ENCODE peak calls at places on chromosome 15, in eight cellular contexts. L is GM23338, C is neural progenitor cell, Q is GM23248, B is IMR-90, D is HepG2, Z is mesenchymal stem cell, S is mesendoderm. E is an unnamed sample. For H3K4me1 and H3K36me3, the result is how much of the 10 kb centered on the place peaks cover.

GRCh38 chr15:75606711-75607684 is 18.5 kb downstream of the SNUPN start:
- DNase-seq in D (no peak), Q (peak), L (no peak), Z (no peak), B (peak), C (no peak), S (no peak), E (no peak)

GRCh38 chr15:85929786-85930185 is 135.1 kb upstream of the KLHL25 start:
- DNase-seq in L (no peak), Z (no peak), C (no peak), S (no peak), D (no peak), B (no peak), Q (no peak), E (peak)

GRCh38 chr15:37106490-37107001 is 6.2 kb upstream of the MEIS2 start:
- DNase-seq in C (peak), B (peak), S (peak), D (no peak), L (peak), Q (no peak), Z (peak), E (peak)

GRCh38 chr15:25678498-25678865 is 184.6 kb downstream of the ATP10A start:
- DNase-seq in C (no peak), Z (no peak), D (no peak), B (no peak), Q (no peak), L (no peak), S (no peak), E (no peak)

GRCh38 chr15:43232289-43232874 is 11.6 kb upstream of the EPB42 start:
- DNase-seq in D (no peak), C (no peak), L (no peak), Q (peak), Z (peak), S (no peak), B (no peak), E (no peak)

GRCh38 chr15:71448688-71449114 is 333.4 kb downstream of the THSD4 start:
- DNase-seq in D (peak), S (peak), C (peak), Q (peak), B (peak), L (peak), Z (peak), E (peak)

GRCh38 chr15:81820236-81820635 is 225.6 kb downstream of the MEX3B start:
- DNase-seq in Z (peak), S (no peak), Q (no peak), B (peak), D (no peak), L (no peak), C (no peak), E (no peak)

GRCh38 chr15:71259866-71260265 is 144.6 kb downstream of the THSD4 start:
- DNase-seq in D (no peak), B (no peak), S (no peak), Z (no peak), L (no peak), Q (no peak), C (no peak), E (no peak)

GRCh38 chr15:53246404-53246803 is 456.3 kb upstream of the ONECUT1 start:
- DNase-seq in B (no peak), Z (no peak), D (no peak), Q (no peak), S (no peak), L (no peak), C (no peak), E (no peak)

GRCh38 chr15:75033809-75034208 is 10.4 kb downstream of the PPCDC start:
- DNase-seq in C (no peak), B (no peak), Z (no peak), L (peak), D (no peak), Q (no peak), S (peak), E (no peak)

GRCh38 chr15:100897873-100898490 is 18.4 kb downstream of the ALDH1A3 start:
- DNase-seq in D (no peak), S (no peak), B (no peak), C (no peak), Q (no peak), L (no peak), Z (no peak), E (no peak)

GRCh38 chr15:75302318-75302717 is 19.7 kb downstream of the GOLGA6D start:
- DNase-seq in L (no peak), B (no peak), Z (no peak), S (no peak), C (no peak), D (no peak), Q (no peak), E (no peak)

GRCh38 chr15:23588268-23588667 is 22.8 kb downstream of the MKRN3 start:
- DNase-seq in S (no peak), C (no peak), Z (no peak), Q (no peak), L (no peak), D (no peak), B (no peak), E (no peak)

GRCh38 chr15:57611938-57612337 is 20.2 kb downstream of the MYZAP start:
- DNase-seq in C (peak), Q (peak), S (peak), L (peak), B (no peak), D (peak), Z (no peak), E (peak)

GRCh38 chr15:56759450-56759845 is 26.1 kb upstream of the ZNF280D start:
- DNase-seq in L (no peak), S (no peak), Z (peak), C (no peak), D (no peak), B (peak), Q (peak), E (peak)

GRCh38 chr15:99729920-99730319 is 3.3 kb downstream of the LYSMD4 start:
- DNase-seq in Q (peak), L (peak), S (peak), B (peak), C (peak), Z (peak), D (no peak), E (peak)

GRCh38 chr15:31587583-31587982 is 260.9 kb downstream of the KLF13 start:
- DNase-seq in Q (no peak), Z (no peak), B (no peak), D (no peak), L (no peak), C (no peak), S (no peak), E (no peak)

GRCh38 chr15:100727291-100727851 is 125.0 kb downstream of the ASB7 start:
- DNase-seq in Z (no peak), D (no peak), S (no peak), B (no peak), C (no peak), L (peak), Q (no peak), E (no peak)

GRCh38 chr15:52006702-52007340 is 12.2 kb upstream of the MAPK6 start:
- DNase-seq in Z (no peak), C (no peak), S (no peak), D (no peak), B (no peak), L (no peak), Q (no peak), E (no peak)
- H3K4me2 ChIP-seq in Z (no peak), C (no peak), S (no peak), D (peak), B (peak), L (no peak), Q (no peak), E (no peak)

GRCh38 chr15:61769557-61769956 is 290.7 kb downstream of the VPS13C start:
- DNase-seq in B (no peak), Z (no peak), S (no peak), Q (no peak), L (no peak), D (no peak), C (no peak), E (no peak)

GRCh38 chr15:61762682-61763081 is 297.6 kb downstream of the VPS13C start:
- DNase-seq in C (no peak), S (no peak), B (no peak), L (no peak), D (no peak), Z (no peak), Q (no peak), E (no peak)

GRCh38 chr15:61764141-61764540 is 296.1 kb downstream of the VPS13C start:
- DNase-seq in D (no peak), L (no peak), B (no peak), S (no peak), Z (no peak), C (no peak), Q (no peak), E (no peak)

GRCh38 chr15:61768131-61768530 is 292.1 kb downstream of the VPS13C start:
- DNase-seq in Z (no peak), L (no peak), D (no peak), C (no peak), Q (no peak), S (no peak), B (no peak), E (no peak)

DNA sequence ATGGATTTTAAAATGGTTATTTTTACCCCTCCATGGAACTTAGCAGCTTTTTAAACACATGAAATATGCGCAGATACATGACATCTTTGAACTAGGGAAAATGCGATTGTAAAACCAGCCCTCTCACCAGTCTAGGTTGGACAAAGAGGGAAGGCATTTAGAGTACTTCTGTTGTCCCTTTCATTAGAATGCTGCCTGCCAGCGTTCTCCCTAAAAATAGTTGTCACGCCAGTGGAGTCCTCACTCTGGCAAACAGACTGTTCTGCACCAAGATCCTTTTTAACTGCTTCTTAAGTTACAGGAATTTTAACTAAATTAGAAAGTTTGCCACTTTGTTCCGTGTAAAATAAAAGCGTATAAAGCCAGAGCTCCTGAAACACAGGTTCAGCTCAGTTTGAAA is 295.3 kb downstream of the VPS13C start:
- DNase-seq in Z (no peak), B (no peak), S (no peak), L (peak), Q (no peak), C (no peak), D (no peak), E (no peak)
- H3K4me1 ChIP-seq in Z (under half), B (under half), S (under half), L (under half), Q (under half), C (under half), D (under half), E (under half)

DNA sequence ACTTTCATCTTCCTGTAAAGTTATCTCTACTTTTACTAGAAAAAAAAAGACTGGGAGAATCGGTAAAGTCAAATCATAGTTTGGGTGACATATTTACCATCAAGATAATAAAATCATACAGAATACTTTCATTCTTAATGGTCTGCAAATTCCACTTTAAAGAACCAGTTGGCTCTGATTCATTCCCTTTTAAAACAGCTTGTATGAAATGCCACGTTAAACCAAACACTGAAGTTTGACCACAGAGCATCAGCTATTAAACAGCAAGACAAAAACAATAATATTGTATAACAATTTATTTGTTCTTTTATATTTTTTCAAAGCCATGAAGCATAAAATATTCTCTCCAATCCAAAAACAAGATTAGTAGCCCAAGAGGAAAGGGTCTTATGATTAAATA is 100.7 kb downstream of the FBN1 start:
- DNase-seq in S (no peak), C (no peak), L (no peak), Q (peak), Z (peak), D (no peak), B (peak), E (no peak)
- H3K36me3 ChIP-seq in S (under half), C (under half), L (under half), Q (under half), Z (under half), D (under half), B (under half), E (under half)

DNA sequence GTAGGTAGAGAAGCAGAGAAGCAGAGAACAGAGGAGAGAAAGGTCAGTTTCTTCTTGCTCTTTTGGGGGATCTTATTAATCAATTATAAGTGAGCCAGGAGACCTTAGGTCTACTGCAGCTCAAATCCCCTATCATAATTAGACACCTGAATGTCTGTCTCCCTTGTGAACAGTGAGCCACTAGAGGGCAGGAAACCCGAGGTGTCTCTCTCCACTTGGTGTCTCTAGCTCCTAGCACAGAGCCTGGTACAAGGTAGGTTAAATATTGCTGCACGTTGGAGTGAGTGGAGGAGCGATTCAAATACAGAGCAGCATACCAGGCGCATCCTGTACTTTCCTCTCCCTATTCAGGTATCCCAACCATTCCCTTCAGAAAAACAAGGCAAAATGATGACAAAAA is 2.0 kb upstream of the ST8SIA2 start:
- DNase-seq in B (peak), S (peak), Q (peak), C (peak), D (peak), L (peak), Z (peak), E (peak)
- H3K4me2 ChIP-seq in B (no peak), S (no peak), Q (no peak), C (peak), D (no peak), L (peak), Z (no peak), E (no peak)

GRCh38 chr15:47300035-47300434 is 417.3 kb upstream of the SEMA6D start:
- DNase-seq in Q (no peak), Z (no peak), S (no peak), C (peak), L (no peak), D (no peak), B (no peak), E (no peak)

GRCh38 chr15:47300596-47300995 is 416.7 kb upstream of the SEMA6D start:
- DNase-seq in C (no peak), Q (no peak), S (no peak), B (no peak), D (no peak), Z (no peak), L (no peak), E (no peak)

GRCh38 chr15:47296911-47297310 is 420.4 kb upstream of the SEMA6D start:
- DNase-seq in L (no peak), Z (no peak), C (no peak), S (no peak), Q (no peak), B (no peak), D (no peak), E (peak)

DNA sequence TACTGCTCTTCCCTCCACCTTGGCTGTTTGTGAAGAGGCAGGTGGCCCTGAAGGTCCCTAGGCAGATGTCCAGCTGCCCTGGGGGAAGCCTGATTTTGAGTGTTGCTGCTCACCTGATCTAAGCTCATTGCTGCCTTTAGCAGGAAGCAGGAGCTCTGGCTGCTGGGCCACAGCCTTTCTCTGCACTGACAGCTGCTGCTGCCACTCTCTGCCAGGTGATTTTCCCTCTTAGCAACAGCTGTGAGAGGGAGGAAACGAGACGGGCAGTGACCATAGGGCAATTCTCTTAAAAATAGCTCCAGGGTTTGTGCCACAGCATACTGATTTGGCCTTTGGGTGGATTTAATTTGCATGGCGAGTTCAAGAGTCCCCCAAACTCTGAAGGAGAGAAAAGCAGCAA is 415.8 kb upstream of the SEMA6D start:
- DNase-seq in Q (no peak), C (no peak), L (no peak), Z (no peak), S (no peak), D (no peak), B (no peak), E (no peak)
- H3K4me1 ChIP-seq in Q (under half), C (under half), L (under half), Z (under half), S (under half), D (under half), B (under half), E (under half)

GRCh38 chr15:66945842-66946241 is 119.6 kb upstream of the SMAD3 start:
- DNase-seq in L (no peak), Q (no peak), Z (no peak), D (no peak), C (no peak), B (no peak), S (no peak), E (no peak)
- H3K36me3 ChIP-seq in L (under half), Q (under half), Z (under half), D (under half), C (under half), B (under half), S (under half), E (under half)

DNA sequence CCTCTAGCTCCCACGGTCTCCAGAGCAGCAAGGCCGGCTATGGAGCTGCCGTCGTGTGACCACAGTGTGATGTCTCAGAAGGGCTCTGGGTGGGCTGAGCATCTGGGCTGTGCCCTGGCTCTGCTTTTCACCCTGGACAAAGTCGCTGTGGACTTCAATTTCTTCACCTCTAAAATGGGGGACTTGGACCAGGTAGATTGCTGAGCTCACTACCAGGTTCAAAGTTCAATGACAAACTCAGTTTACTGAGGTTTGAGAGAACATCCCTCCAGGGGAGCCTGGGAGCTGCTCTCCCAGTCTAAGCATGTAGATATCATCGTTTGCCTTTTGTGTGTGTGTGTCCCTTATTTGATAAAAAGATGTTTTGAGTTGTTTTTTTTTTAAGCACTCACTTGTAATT is 25.1 kb downstream of the RLBP1 start:
- DNase-seq in C (no peak), D (no peak), S (no peak), Z (no peak), L (no peak), Q (no peak), B (no peak), E (no peak)
- H3K4me2 ChIP-seq in C (no peak), D (no peak), S (no peak), Z (no peak), L (no peak), Q (no peak), B (no peak), E (no peak)